ENCODE peak calls at places on chromosome 18, in eight cellular contexts. H, J, T, F, S, G, L and B are unnamed samples.
A peak's percentile ranks its signal among the peaks of the same experiment; 100 is the strongest.

GRCh38 chr18:9683418-9684396 is 24.4 kb upstream of the RAB31 start:
- DNase-seq in H (peak; percentile 79), J (peak; percentile 67), T (no peak), F (no peak), S (no peak), G (peak; percentile 88), L (peak; percentile 88), B (peak; percentile 43)

GRCh38 chr18:23281626-23282436 is 146.5 kb downstream of the CABLES1 start:
- DNase-seq in H (peak; percentile 42), J (no peak), T (peak; percentile 39), F (peak; percentile 71), S (no peak), G (no peak), L (no peak), B (no peak)

GRCh38 chr18:60350975-60351374 is 21.6 kb downstream of the MC4R start:
- DNase-seq in H (no peak), J (no peak), T (no peak), F (no peak), S (no peak), G (no peak), L (no peak), B (no peak)

GRCh38 chr18:9017170-9017899 is 85.2 kb upstream of the NDUFV2 start:
- DNase-seq in H (peak; percentile 97), J (peak; percentile 71), T (peak; percentile 45), F (peak; percentile 64), S (peak; percentile 13), G (peak; percentile 88), L (peak; percentile 88), B (peak; percentile 85)

GRCh38 chr18:48031011-48031480 is 100.6 kb upstream of the SMAD2 start:
- DNase-seq in H (peak; percentile 42), J (peak; percentile 30), T (peak; percentile 73), F (no peak), S (no peak), G (peak; percentile 73), L (peak; percentile 57), B (peak; percentile 5)

GRCh38 chr18:6781179-6781714 is 51.7 kb downstream of the ARHGAP28 start:
- DNase-seq in H (no peak), J (no peak), T (no peak), F (no peak), S (no peak), G (no peak), L (no peak), B (no peak)

GRCh38 chr18:76528477-76529432 is 33.7 kb upstream of the ZNF516 start:
- DNase-seq in H (peak; percentile 36), J (peak; percentile 51), T (peak; percentile 25), F (no peak), S (no peak), G (peak; percentile 74), L (peak; percentile 86), B (peak; percentile 28)

GRCh38 chr18:31077883-31078282 is 24.3 kb downstream of the DSC2 start:
- DNase-seq in H (no peak), J (no peak), T (no peak), F (no peak), S (no peak), G (no peak), L (no peak), B (no peak)

GRCh38 chr18:21663615-21664014 is 41.0 kb downstream of the ABHD3 start:
- DNase-seq in H (peak; percentile 45), J (no peak), T (no peak), F (no peak), S (no peak), G (no peak), L (peak; percentile 28), B (peak; percentile 72)

GRCh38 chr18:53795061-53795460 is 429.4 kb downstream of the MBD2 start:
- DNase-seq in H (peak; percentile 26), J (no peak), T (no peak), F (no peak), S (no peak), G (peak; percentile 62), L (no peak), B (peak; percentile 37)

GRCh38 chr18:9429662-9429993 is 45.7 kb upstream of the RALBP1 start:
- DNase-seq in H (no peak), J (no peak), T (no peak), F (no peak), S (no peak), G (peak; percentile 49), L (no peak), B (no peak)

GRCh38 chr18:27956001-27956400 is 220.9 kb downstream of the CDH2 start:
- DNase-seq in H (no peak), J (no peak), T (no peak), F (no peak), S (no peak), G (no peak), L (no peak), B (no peak)

GRCh38 chr18:13642440-13642827 is 83.9 kb downstream of the FAM210A start:
- DNase-seq in H (no peak), J (no peak), T (no peak), F (no peak), S (no peak), G (no peak), L (no peak), B (no peak)

GRCh38 chr18:74351354-74351753 is 35.7 kb downstream of the C18orf63 start:
- DNase-seq in H (peak; percentile 34), J (no peak), T (no peak), F (no peak), S (no peak), G (peak; percentile 68), L (peak; percentile 34), B (peak; percentile 28)

DNA sequence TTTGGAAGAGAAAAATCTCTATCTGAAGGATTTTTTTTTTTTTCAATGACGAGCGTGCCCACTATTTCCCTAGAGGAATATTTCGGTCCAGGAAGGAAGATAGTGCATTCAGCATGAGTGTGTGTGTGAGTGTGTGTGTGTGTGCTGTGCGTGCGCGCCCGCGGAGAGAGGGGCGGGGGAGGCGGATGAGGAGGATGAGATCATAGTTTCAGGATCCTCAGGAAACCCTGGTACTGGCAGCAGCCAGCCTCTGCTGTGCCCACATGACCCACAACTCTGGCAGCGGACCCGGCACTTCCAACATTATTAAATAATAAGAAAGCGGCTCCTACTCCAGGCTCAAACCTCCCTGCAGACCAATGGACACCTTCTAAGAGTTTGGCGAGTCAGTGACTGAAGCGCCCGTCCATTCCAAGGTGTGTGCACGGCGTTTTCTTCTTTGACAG is 217.0 kb upstream of the DTNA start:
- DNase-seq in H (peak; percentile 80), J (peak; percentile 77), T (peak; percentile 43), F (peak; percentile 75), S (no peak), G (peak; percentile 68), L (peak; percentile 28), B (peak; percentile 72)
- H3K4me3 ChIP-seq in H (peak overlapping the region; percentile 56), J (peak overlapping the region; percentile 68), T (peak overlapping the region; percentile 32), F (peak overlapping the region; percentile 48), S (no peak overlapping the region), G (peak overlapping the region; percentile 31), L (peak overlapping the region; percentile 43), B (peak overlapping the region; percentile 62)

GRCh38 chr18:49456794-49457193 is 3.7 kb downstream of the DYM start:
- DNase-seq in H (peak; percentile 4), J (no peak), T (no peak), F (no peak), S (no peak), G (peak; percentile 38), L (peak; percentile 45), B (no peak)
- H3K4me3 ChIP-seq in H (no peak overlapping the region), J (no peak overlapping the region), T (no peak overlapping the region), F (no peak overlapping the region), S (no peak overlapping the region), G (no peak overlapping the region), L (no peak overlapping the region), B (no peak overlapping the region)

GRCh38 chr18:45726603-45727002 is 2.6 kb downstream of the SLC14A1 start:
- DNase-seq in H (no peak), J (no peak), T (no peak), F (no peak), S (no peak), G (no peak), L (peak; percentile 48), B (no peak)

GRCh38 chr18:45730832-45731545 is 7.0 kb downstream of the SLC14A1 start:
- DNase-seq in H (peak; percentile 78), J (no peak), T (no peak), F (no peak), S (no peak), G (no peak), L (peak; percentile 76), B (peak; percentile 32)

GRCh38 chr18:45731706-45732105 is 7.7 kb downstream of the SLC14A1 start:
- DNase-seq in H (no peak), J (no peak), T (no peak), F (no peak), S (no peak), G (no peak), L (peak; percentile 32), B (peak; percentile 41)

GRCh38 chr18:45727068-45727467 is 3.1 kb downstream of the SLC14A1 start:
- DNase-seq in H (no peak), J (no peak), T (no peak), F (no peak), S (no peak), G (no peak), L (no peak), B (no peak)

DNA sequence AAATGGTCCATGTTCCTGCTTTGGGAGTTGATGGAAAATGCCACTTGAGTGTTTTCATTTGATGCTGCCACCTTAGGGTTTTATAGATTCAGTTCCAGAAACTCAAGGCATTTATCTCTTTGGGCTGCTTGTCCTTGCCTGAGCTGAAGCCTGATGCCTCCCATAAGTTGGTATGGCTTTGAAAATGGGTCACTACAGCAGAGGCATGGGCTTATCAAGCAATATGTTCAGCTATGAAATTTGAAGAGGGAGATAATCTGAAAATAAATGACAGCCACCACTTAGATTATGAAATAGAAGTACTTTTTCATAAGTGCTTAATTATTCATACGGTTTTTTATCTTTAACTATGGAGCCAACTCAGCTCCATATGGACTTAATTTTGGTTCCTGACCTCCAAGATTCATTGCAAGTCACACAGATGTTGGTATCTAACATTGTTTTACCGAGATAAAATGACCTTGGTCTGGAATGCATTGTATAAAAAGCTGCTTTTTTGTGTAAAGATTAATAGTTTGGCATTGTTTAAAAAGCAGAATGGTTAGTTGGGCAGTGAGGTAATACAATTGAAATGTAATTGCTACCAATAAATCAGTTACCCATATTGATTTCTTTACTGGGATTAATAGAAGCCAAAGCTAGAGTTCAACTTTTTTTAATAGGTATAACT is 4.5 kb downstream of the SLC14A1 start:
- DNase-seq in H (no peak), J (no peak), T (no peak), F (no peak), S (no peak), G (peak; percentile 57), L (peak; percentile 21), B (no peak)
- H3K4me3 ChIP-seq in H (no peak overlapping the region), J (no peak overlapping the region), T (no peak overlapping the region), F (no peak overlapping the region), S (no peak overlapping the region), G (no peak overlapping the region), L (no peak overlapping the region), B (no peak overlapping the region)

GRCh38 chr18:50338122-50338521 is 36.7 kb upstream of the SKA1 start:
- DNase-seq in H (no peak), J (no peak), T (no peak), F (no peak), S (no peak), G (no peak), L (no peak), B (no peak)

GRCh38 chr18:50331691-50332090 is 43.2 kb upstream of the SKA1 start:
- DNase-seq in H (no peak), J (no peak), T (no peak), F (no peak), S (no peak), G (no peak), L (no peak), B (no peak)

GRCh38 chr18:50338676-50339075 is 36.2 kb upstream of the SKA1 start:
- DNase-seq in H (no peak), J (no peak), T (no peak), F (no peak), S (no peak), G (no peak), L (no peak), B (no peak)

GRCh38 chr18:50330176-50330575 is 42.7 kb upstream of the CXXC1 start:
- DNase-seq in H (no peak), J (no peak), T (no peak), F (no peak), S (no peak), G (no peak), L (no peak), B (no peak)

GRCh38 chr18:50334546-50335152 is 40.2 kb upstream of the SKA1 start:
- DNase-seq in H (no peak), J (no peak), T (no peak), F (no peak), S (no peak), G (no peak), L (no peak), B (no peak)
- H3K4me3 ChIP-seq in H (no peak overlapping the region), J (no peak overlapping the region), T (no peak overlapping the region), F (no peak overlapping the region), S (no peak overlapping the region), G (no peak overlapping the region), L (no peak overlapping the region), B (no peak overlapping the region)